ENCODE peak calls at places on chromosomes 7 and 10, in four cellular contexts. F, Q, H and N are unnamed samples.
A peak's percentile ranks its signal among the peaks of the same experiment; 100 is the strongest.

GRCh38 chr7:139580435-139580834 is 57.0 kb downstream of the CLEC2L start:
- DNase-seq in F (no peak), Q (no peak), H (no peak), N (no peak)

GRCh38 chr10:71314028-71314693 is 4.9 kb upstream of the SLC29A3 start:
- DNase-seq in F (peak; percentile 81), Q (peak; percentile 89), H (no peak), N (no peak)

GRCh38 chr10:32166365-32166764 is 110.1 kb upstream of the KIF5B start:
- DNase-seq in F (no peak), Q (no peak), H (peak; percentile 58), N (no peak)

GRCh38 chr10:30827531-30828120 is 198.1 kb upstream of the LYZL2 start:
- DNase-seq in F (no peak), Q (no peak), H (no peak), N (no peak)

GRCh38 chr10:42959833-42960232 is 117.0 kb upstream of the RET start:
- DNase-seq in F (no peak), Q (no peak), H (no peak), N (no peak)

GRCh38 chr7:104196161-104196560 is 11.7 kb downstream of the ORC5 start:
- DNase-seq in F (no peak), Q (no peak), H (no peak), N (no peak)

GRCh38 chr10:7111574-7111973 is 299.3 kb downstream of the SFMBT2 start:
- DNase-seq in F (no peak), Q (no peak), H (no peak), N (no peak)

GRCh38 chr7:157831901-157832810 is 495.4 kb downstream of the DNAJB6 start:
- DNase-seq in F (no peak), Q (no peak), H (no peak), N (no peak)

GRCh38 chr7:155852426-155853301 is 40.4 kb upstream of the SHH start:
- DNase-seq in F (no peak), Q (no peak), H (no peak), N (no peak)

GRCh38 chr10:77415311-77415960 is 222.2 kb downstream of the KCNMA1 start:
- DNase-seq in F (no peak), Q (no peak), H (no peak), N (no peak)

GRCh38 chr10:77411805-77412204 is 225.8 kb downstream of the KCNMA1 start:
- DNase-seq in F (no peak), Q (no peak), H (no peak), N (no peak)

GRCh38 chr10:77410523-77410922 is 227.1 kb downstream of the KCNMA1 start:
- DNase-seq in F (no peak), Q (no peak), H (no peak), N (no peak)

GRCh38 chr10:77416327-77417135 is 221.1 kb downstream of the KCNMA1 start:
- DNase-seq in F (no peak), Q (no peak), H (no peak), N (no peak)

GRCh38 chr10:77413231-77413630 is 224.4 kb downstream of the KCNMA1 start:
- DNase-seq in F (no peak), Q (no peak), H (no peak), N (no peak)
- H3K4me1 ChIP-seq in F (peaks cover 34% of the 10 kb centered on the region), Q (no peaks in the 10 kb centered on the region), H (no peaks in the 10 kb centered on the region), N (peaks cover 9% of the 10 kb centered on the region)

DNA sequence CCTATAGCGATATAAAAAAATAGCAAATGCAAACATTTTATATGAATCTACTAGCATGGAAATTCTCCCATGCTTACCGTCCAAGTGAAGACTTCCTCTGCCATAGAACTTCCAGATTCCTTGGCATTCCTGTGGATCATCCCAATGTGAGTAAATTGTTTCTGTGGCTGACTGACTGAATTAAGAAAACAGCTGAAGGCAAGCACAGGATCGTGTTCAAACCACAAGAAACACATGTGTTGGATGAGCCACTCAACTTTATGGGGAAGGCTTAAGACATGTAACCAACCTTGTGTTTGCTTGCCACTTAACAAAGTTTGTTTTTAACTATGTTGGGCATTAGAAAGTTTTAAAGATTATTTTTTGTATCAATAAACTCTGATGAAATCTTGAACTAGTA is 2.6 kb upstream of the MYPN start:
- DNase-seq in F (no peak), Q (no peak), H (no peak), N (no peak)
- TF ChIP-seq NFIC in F (no peak), Q (no peak), H (no peak), N (no peak)

GRCh38 chr7:116225860-116226259 is 15.5 kb downstream of the TES start:
- DNase-seq in F (no peak), Q (no peak), H (no peak), N (no peak)

GRCh38 chr7:116226664-116227063 is 16.3 kb downstream of the TES start:
- DNase-seq in F (no peak), Q (no peak), H (no peak), N (no peak)

GRCh38 chr7:116223598-116223997 is 13.3 kb downstream of the TES start:
- DNase-seq in F (no peak), Q (no peak), H (no peak), N (no peak)

GRCh38 chr7:116222501-116222900 is 12.2 kb downstream of the TES start:
- DNase-seq in F (no peak), Q (no peak), H (no peak), N (no peak)

GRCh38 chr7:116224492-116225098 is 14.3 kb downstream of the TES start:
- DNase-seq in F (no peak), Q (no peak), H (no peak), N (no peak)
- H3K4me1 ChIP-seq in F (peaks cover 26% of the 10 kb centered on the region), Q (no peaks in the 10 kb centered on the region), H (no peaks in the 10 kb centered on the region), N (peaks cover 18% of the 10 kb centered on the region)

DNA sequence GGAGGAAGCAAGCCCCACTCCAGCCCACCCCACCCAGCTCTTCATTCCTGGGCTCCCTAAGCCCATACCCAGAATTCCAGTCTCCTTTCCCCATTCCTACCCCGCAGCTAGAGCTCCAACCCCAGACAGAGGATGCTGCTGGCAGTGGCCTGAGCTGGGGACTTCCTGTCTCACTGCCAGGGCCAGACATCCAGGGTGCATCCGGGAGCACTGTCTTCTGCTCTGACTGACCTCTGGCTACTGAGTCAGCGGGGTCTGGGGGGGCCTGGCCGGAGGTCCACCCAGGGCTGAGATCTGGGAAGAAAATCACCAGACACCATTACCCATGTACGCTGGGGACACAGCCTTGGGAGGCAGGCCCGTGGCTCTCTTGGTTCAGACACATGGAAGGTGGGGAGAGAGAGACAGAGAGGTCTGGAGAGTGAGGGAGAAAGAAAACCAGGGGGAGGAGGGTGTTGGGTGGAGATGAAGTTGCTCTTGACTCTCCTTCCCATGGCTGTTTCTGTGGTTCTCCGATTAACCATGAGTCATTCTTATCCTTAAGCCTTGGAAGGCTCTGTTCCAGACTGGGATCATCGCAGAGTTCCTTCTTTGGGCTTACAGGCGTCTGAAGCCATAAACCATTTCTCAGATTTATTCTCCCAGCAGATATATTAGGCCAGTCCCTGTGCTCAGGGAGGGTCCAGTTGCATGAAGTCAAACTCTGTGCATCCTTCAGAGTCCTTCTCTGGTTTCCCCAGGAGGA is 23.6 kb downstream of the TSPAN15 start:
- DNase-seq in F (no peak), Q (no peak), H (no peak), N (no peak)
- TF ChIP-seq NFIC in F (no peak), Q (no peak), H (no peak), N (no peak)

GRCh38 chr10:88901610-88902327 is 21.7 kb downstream of the STAMBPL1 start:
- DNase-seq in F (no peak), Q (no peak), H (no peak), N (peak; percentile 94)

GRCh38 chr10:88898727-88899126 is 18.7 kb downstream of the STAMBPL1 start:
- DNase-seq in F (no peak), Q (no peak), H (no peak), N (no peak)

GRCh38 chr10:88902328-88902789 is 22.3 kb downstream of the STAMBPL1 start:
- DNase-seq in F (no peak), Q (no peak), H (no peak), N (no peak)

GRCh38 chr10:88899886-88900285 is 19.8 kb downstream of the STAMBPL1 start:
- DNase-seq in F (no peak), Q (no peak), H (no peak), N (no peak)

GRCh38 chr10:88901206-88901605 is 21.2 kb downstream of the STAMBPL1 start:
- DNase-seq in F (no peak), Q (no peak), H (no peak), N (no peak)
- H3K4me1 ChIP-seq in F (peaks cover 40% of the 10 kb centered on the region), Q (no peaks in the 10 kb centered on the region), H (peaks cover 20% of the 10 kb centered on the region), N (peaks cover 52% of the 10 kb centered on the region)

GRCh38 chr7:35748348-35748747 is 52.5 kb upstream of the SEPTIN7 start:
- DNase-seq in F (no peak), Q (no peak), H (no peak), N (no peak)

GRCh38 chr7:35752727-35753126 is 48.1 kb upstream of the SEPTIN7 start:
- DNase-seq in F (no peak), Q (no peak), H (no peak), N (no peak)

GRCh38 chr7:35749548-35749947 is 51.3 kb upstream of the SEPTIN7 start:
- DNase-seq in F (no peak), Q (no peak), H (no peak), N (no peak)

GRCh38 chr7:35747611-35748010 is 52.7 kb upstream of the HERPUD2 start:
- DNase-seq in F (no peak), Q (no peak), H (no peak), N (no peak)
- TF ChIP-seq NFIC in F (peak; percentile 39), Q (no peak), H (no peak), N (no peak)

GRCh38 chr10:110408943-110409342 is 88.8 kb upstream of the DUSP5 start:
- DNase-seq in F (no peak), Q (no peak), H (no peak), N (no peak)

GRCh38 chr10:110410329-110411046 is 87.2 kb upstream of the DUSP5 start:
- DNase-seq in F (no peak), Q (peak; percentile 18), H (peak; percentile 42), N (no peak)

GRCh38 chr10:110408203-110408871 is 89.4 kb upstream of the DUSP5 start:
- DNase-seq in F (no peak), Q (no peak), H (no peak), N (no peak)

GRCh38 chr10:110409926-110410325 is 87.8 kb upstream of the DUSP5 start:
- DNase-seq in F (no peak), Q (no peak), H (no peak), N (no peak)

DNA sequence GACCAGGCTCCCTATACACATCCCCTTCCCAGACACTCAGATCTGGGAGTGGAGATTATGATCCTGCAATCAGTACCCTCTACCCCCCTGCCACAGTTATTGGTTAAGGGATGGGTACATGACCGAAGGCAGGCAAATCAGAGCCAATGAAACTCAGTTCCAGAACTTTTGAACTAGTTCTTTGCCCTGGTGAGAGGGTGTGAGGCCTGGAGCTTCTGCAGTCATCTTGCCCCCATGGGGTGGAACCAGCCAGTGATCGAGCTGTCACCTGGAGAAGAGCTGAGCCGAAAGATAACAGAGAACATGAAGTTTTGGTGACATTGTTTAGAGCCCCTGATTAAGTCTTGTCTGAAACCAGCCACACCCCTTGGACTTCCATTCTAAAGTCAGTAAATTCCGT is 88.2 kb upstream of the DUSP5 start:
- DNase-seq in F (no peak), Q (peak; percentile 25), H (no peak), N (no peak)
- H3K4me1 ChIP-seq in F (peaks cover 39% of the 10 kb centered on the region), Q (peaks cover 2% of the 10 kb centered on the region), H (peaks cover 45% of the 10 kb centered on the region), N (peaks cover 60% of the 10 kb centered on the region)

GRCh38 chr10:84407390-84408049 is 79.1 kb downstream of the CCSER2 start:
- DNase-seq in F (peak; percentile 16), Q (no peak), H (no peak), N (no peak)
- TF ChIP-seq NFIC in F (peak; percentile 29), Q (peak; percentile 91), H (no peak), N (no peak)

DNA sequence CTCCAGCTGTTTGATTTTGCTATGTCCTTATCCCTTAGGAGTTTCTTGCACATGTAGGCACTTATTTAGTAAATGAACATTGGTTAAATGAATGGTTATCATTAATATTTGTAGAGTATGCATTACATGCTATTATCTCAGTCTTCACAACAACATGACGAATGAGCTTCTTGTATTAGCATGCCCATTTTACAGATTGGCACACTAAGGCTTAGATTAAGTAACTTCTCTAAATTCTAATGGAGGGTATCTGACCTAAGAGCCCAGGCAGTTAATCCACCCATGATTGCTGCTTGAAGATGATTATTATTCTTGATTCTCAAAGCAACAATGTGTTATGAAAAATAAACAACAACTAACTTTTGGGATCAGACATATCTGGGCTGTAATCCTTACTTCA is 32.7 kb downstream of the SP8 start:
- DNase-seq in F (no peak), Q (no peak), H (no peak), N (no peak)
- H3K4me1 ChIP-seq in F (no peaks in the 10 kb centered on the region), Q (no peaks in the 10 kb centered on the region), H (no peaks in the 10 kb centered on the region), N (no peaks in the 10 kb centered on the region)